ENCODE peak calls at places on chromosomes 12 and 14, in six cellular contexts. T is cardiac muscle cell, W is fibroblast of lung, C is Peyer's patch, D is left ventricle myocardium inferior, P is uterus. H is an unnamed sample.

GRCh38 chr14:25049559-25050493 is at the start of gene STXBP6:
- DNase-seq in C (peak; percentile 88), P (peak; percentile 39), T (peak; percentile 85), W (peak; percentile 78), D (peak; percentile 84), H (no peak)

GRCh38 chr14:29442720-29443119 is 484.9 kb downstream of the PRKD1 start:
- DNase-seq in C (no peak), P (no peak), T (no peak), W (peak; percentile 74), D (no peak), H (no peak)

GRCh38 chr14:81625343-81625742 is 91.7 kb upstream of the SEL1L start:
- DNase-seq in T (peak; percentile 67), D (no peak), C (no peak), P (no peak), W (no peak), H (no peak)

GRCh38 chr12:3713483-3713882 is 39.4 kb downstream of the CRACR2A start:
- DNase-seq in W (no peak), P (no peak), D (no peak), T (no peak), C (no peak), H (no peak)

GRCh38 chr12:115313929-115314328 is 630.0 kb upstream of the TBX3 start:
- DNase-seq in C (no peak), T (no peak), W (peak; percentile 89), P (no peak), D (no peak), H (no peak)

GRCh38 chr12:30457621-30458289 is 237.9 kb downstream of the IPO8 start:
- DNase-seq in P (no peak), T (peak; percentile 39), W (peak; percentile 74), D (no peak), C (no peak), H (no peak)

GRCh38 chr14:67815573-67816235 is 686 bp downstream of the ZFYVE26 start:
- DNase-seq in C (no peak), D (no peak), W (peak; percentile 66), T (peak; percentile 37), P (no peak), H (no peak)

GRCh38 chr14:33567003-33567735 is 383.7 kb downstream of the EGLN3 start:
- DNase-seq in W (peak; percentile 49), T (no peak), D (no peak), C (no peak), P (no peak), H (no peak)

GRCh38 chr12:1553987-1554982 is 40.1 kb downstream of the FBXL14 start:
- DNase-seq in P (no peak), D (no peak), C (no peak), T (no peak), W (no peak), H (no peak)

GRCh38 chr14:96741151-96741977 is 55.8 kb upstream of the VRK1 start:
- DNase-seq in T (peak; percentile 69), D (peak; percentile 51), P (no peak), W (peak; percentile 30), C (peak; percentile 77), H (peak; percentile 70)

GRCh38 chr12:4506430-4506829 is 32.3 kb upstream of the RAD51AP1 start:
- DNase-seq in P (no peak), D (no peak), T (no peak), C (no peak), W (no peak), H (no peak)

GRCh38 chr14:54338696-54339317 is 58.0 kb upstream of the CDKN3 start:
- DNase-seq in P (no peak), T (peak; percentile 29), D (no peak), C (no peak), W (peak; percentile 67), H (no peak)

GRCh38 chr12:63150255-63151060 is 543 bp downstream of the AVPR1A start:
- DNase-seq in C (peak; percentile 41), P (peak; percentile 24), W (no peak), T (peak; percentile 58), D (peak; percentile 23), H (no peak)

GRCh38 chr12:30602678-30603077 is 93.0 kb downstream of the IPO8 start:
- DNase-seq in T (no peak), D (no peak), P (no peak), C (no peak), W (no peak), H (no peak)

GRCh38 chr12:94240171-94240570 is 91.8 kb downstream of the PLXNC1 start:
- DNase-seq in T (no peak), D (no peak), C (no peak), P (no peak), W (no peak), H (no peak)

GRCh38 chr12:76065917-76066316 is 18.6 kb downstream of the NAP1L1 start:
- DNase-seq in T (no peak), P (no peak), W (no peak), D (no peak), C (no peak), H (no peak)

GRCh38 chr12:122837306-122838265 is 2.3 kb downstream of the HIP1R start:
- DNase-seq in T (no peak), C (peak; percentile 55), D (no peak), W (no peak), P (no peak), H (no peak)

GRCh38 chr12:93020225-93020997 is 91.3 kb upstream of the EEA1 start:
- DNase-seq in T (no peak), W (no peak), P (no peak), C (peak; percentile 71), D (no peak), H (no peak)

GRCh38 chr12:62210422-62210821 is 49.8 kb upstream of the USP15 start:
- DNase-seq in T (peak; percentile 51), P (no peak), C (no peak), W (peak; percentile 27), D (peak; percentile 24), H (no peak)

GRCh38 chr12:62522984-62523383 is 56.4 kb downstream of the MON2 start:
- DNase-seq in W (peak; percentile 10), C (no peak), T (peak; percentile 7), P (no peak), D (no peak), H (no peak)

GRCh38 chr12:30105505-30105904 is 321.8 kb upstream of the TMTC1 start:
- DNase-seq in D (no peak), P (no peak), T (no peak), W (no peak), C (no peak), H (no peak)

GRCh38 chr12:1552171-1552570 is 42.2 kb downstream of the FBXL14 start:
- DNase-seq in P (no peak), C (no peak), D (no peak), W (no peak), T (no peak), H (no peak)

GRCh38 chr12:95615735-95616134 is 64.5 kb upstream of the USP44 start:
- DNase-seq in T (no peak), C (no peak), P (no peak), W (peak; percentile 63), D (no peak), H (no peak)

GRCh38 chr12:104951759-104952509 is 6.2 kb downstream of the SLC41A2 start:
- DNase-seq in D (no peak), T (no peak), C (no peak), W (peak; percentile 74), P (no peak), H (no peak)

GRCh38 chr14:50452979-50453705 is 56.5 kb upstream of the CDKL1 start:
- DNase-seq in T (no peak), D (no peak), W (peak; percentile 87), P (no peak), C (no peak), H (no peak)

GRCh38 chr14:23147676-23148075 is 28.6 kb upstream of the CEBPE start:
- DNase-seq in C (no peak), D (no peak), P (peak; percentile 89), T (no peak), W (peak; percentile 49), H (no peak)

GRCh38 chr12:47828967-47829482 is 9.3 kb upstream of the HDAC7 start:
- DNase-seq in T (peak; percentile 47), P (peak; percentile 91), D (peak; percentile 82), C (no peak), W (peak; percentile 57), H (no peak)

GRCh38 chr14:95226801-95227200 is 69.5 kb upstream of the DICER1 start:
- DNase-seq in D (no peak), W (no peak), T (no peak), C (no peak), P (no peak), H (no peak)

GRCh38 chr14:103314496-103315277 is 19.4 kb upstream of the EIF5 start:
- DNase-seq in C (no peak), P (no peak), T (no peak), W (no peak), D (no peak), H (no peak)

GRCh38 chr12:117361312-117361670 is at the start of gene NOS1:
- DNase-seq in W (no peak), C (no peak), D (no peak), P (no peak), T (peak; percentile 13), H (no peak)

GRCh38 chr12:117363263-117363662 is 1.8 kb upstream of the NOS1 start:
- DNase-seq in T (no peak), P (no peak), W (no peak), D (no peak), C (no peak), H (no peak)

GRCh38 chr12:117363953-117364486 is 2.6 kb upstream of the NOS1 start:
- DNase-seq in P (no peak), W (no peak), T (no peak), C (no peak), D (no peak), H (no peak)

GRCh38 chr12:117361905-117362304 is 479 bp upstream of the NOS1 start:
- DNase-seq in C (no peak), W (no peak), T (no peak), D (no peak), P (no peak), H (no peak)

DNA sequence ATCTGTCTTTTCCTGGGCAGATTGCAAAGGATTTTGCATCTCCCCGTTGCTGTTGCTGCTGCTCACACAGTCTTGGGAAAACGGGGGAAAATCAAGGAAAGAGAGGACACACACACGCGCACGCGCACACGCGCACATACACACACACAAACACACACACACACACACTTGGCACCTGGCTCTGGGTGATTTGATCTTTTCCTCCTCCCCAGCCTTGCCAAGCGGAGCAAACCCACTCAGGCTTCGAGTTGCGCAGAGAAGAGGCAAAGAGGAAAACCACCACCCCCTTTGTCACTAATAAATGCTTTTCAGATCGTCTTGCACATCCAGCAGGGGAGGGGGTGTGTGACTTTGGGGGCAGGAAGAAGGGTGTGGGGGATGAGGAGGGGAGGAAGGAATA is 965 bp upstream of the NOS1 start:
- DNase-seq in T (no peak), W (no peak), D (no peak), C (no peak), P (no peak), H (no peak)
- H3K27me3 ChIP-seq in T (peaks cover 95% of the 10 kb centered on the region), W (peaks cover 3% of the 10 kb centered on the region), D (peaks cover 94% of the 10 kb centered on the region), C (no peaks in the 10 kb centered on the region), P (no peaks in the 10 kb centered on the region), H (no peaks in the 10 kb centered on the region)

GRCh38 chr12:108801736-108802665 is 55.4 kb downstream of the SSH1 start:
- DNase-seq in D (peak; percentile 49), T (peak; percentile 80), W (peak; percentile 87), P (peak; percentile 72), C (peak; percentile 53), H (no peak)
- H3K4me3 ChIP-seq in D (peak overlapping the region; percentile 53), T (no peak overlapping the region), W (no peak overlapping the region), P (no peak overlapping the region), C (no peak overlapping the region), H (no peak overlapping the region)

GRCh38 chr12:56488041-56488955 is at the start of gene GLS2:
- DNase-seq in C (peak; percentile 77), D (peak; percentile 67), W (peak; percentile 69), P (peak; percentile 76), T (peak; percentile 80), H (peak; percentile 76)
- H3K27me3 ChIP-seq in C (no peaks in the 10 kb centered on the region), D (no peaks in the 10 kb centered on the region), W (peaks cover 41% of the 10 kb centered on the region), P (no peaks in the 10 kb centered on the region), T (peaks cover 53% of the 10 kb centered on the region), H (peaks cover 4% of the 10 kb centered on the region)

GRCh38 chr14:90330203-90331196 is 1.2 kb downstream of the NRDE2 start:
- DNase-seq in W (no peak), P (no peak), T (no peak), C (no peak), D (no peak), H (no peak)
- H3K4me3 ChIP-seq in W (peak overlapping the region; percentile 93), P (no peak overlapping the region), T (peak overlapping the region; percentile 44), C (no peak overlapping the region), D (peak overlapping the region; percentile 73), H (peak overlapping the region; percentile 64)